ENCODE peak calls at places on chromosomes 12 and 14, in eight cellular contexts. A is GM23248, J is hepatocyte, O is PC-3, S is SK-N-SH, L is neural progenitor cell, Q is HCT116, F is MM.1S. P is an unnamed sample.

GRCh38 chr12:14099994-14100393 is 118.6 kb upstream of the GRIN2B start:
- DNase-seq in A (no peak), J (no peak), O (no peak), S (no peak), L (no peak), Q (no peak), F (peak; percentile 84), P (peak; percentile 11)

GRCh38 chr14:68793734-68794129 is 865 bp upstream of the ZFP36L1 start:
- DNase-seq in A (peak; percentile 82), J (no peak), O (no peak), S (no peak), L (no peak), Q (no peak), F (peak; percentile 10), P (peak; percentile 72)

GRCh38 chr12:96571101-96571862 is 81.9 kb downstream of the CFAP54 start:
- DNase-seq in A (no peak), J (no peak), O (peak; percentile 8), S (no peak), L (no peak), Q (no peak), F (peak; percentile 70), P (no peak)

GRCh38 chr12:108046633-108047032 is 82.5 kb upstream of the WSCD2 start:
- DNase-seq in A (peak; percentile 7), J (no peak), O (no peak), S (no peak), L (no peak), Q (no peak), F (no peak), P (no peak)

GRCh38 chr12:6826125-6826733 is 2.0 kb upstream of the P3H3 start:
- DNase-seq in A (no peak), J (no peak), O (no peak), S (no peak), L (no peak), Q (no peak), F (no peak), P (no peak)

GRCh38 chr12:76199808-76200207 is 115.3 kb upstream of the NAP1L1 start:
- DNase-seq in A (peak; percentile 30), J (peak; percentile 25), O (no peak), S (no peak), L (no peak), Q (no peak), F (no peak), P (no peak)

GRCh38 chr14:30796707-30797106 is 77.7 kb upstream of the COCH start:
- DNase-seq in A (no peak), J (no peak), O (no peak), S (no peak), L (no peak), Q (no peak), F (no peak), P (no peak)

GRCh38 chr12:119175115-119175514 is 3.6 kb upstream of the HSPB8 start:
- DNase-seq in A (no peak), J (no peak), O (no peak), S (no peak), L (no peak), Q (no peak), F (no peak), P (no peak)

GRCh38 chr14:31059152-31059924 is 33.2 kb upstream of the STRN3 start:
- DNase-seq in A (peak; percentile 85), J (peak; percentile 60), O (peak; percentile 33), S (no peak), L (peak; percentile 37), Q (no peak), F (no peak), P (no peak)

GRCh38 chr12:54060174-54060974 is 6.7 kb downstream of the HOXC4 start:
- DNase-seq in A (no peak), J (no peak), O (no peak), S (no peak), L (no peak), Q (no peak), F (no peak), P (no peak)

GRCh38 chr14:103108749-103109207 is 14.3 kb downstream of the EXOC3L4 start:
- DNase-seq in A (peak; percentile 37), J (no peak), O (no peak), S (no peak), L (no peak), Q (no peak), F (no peak), P (peak; percentile 33)

GRCh38 chr14:73759183-73759713 is 45.1 kb upstream of the PNMA1 start:
- DNase-seq in A (peak; percentile 82), J (peak; percentile 85), O (peak; percentile 56), S (peak; percentile 83), L (peak; percentile 68), Q (no peak), F (peak; percentile 41), P (peak; percentile 66)

GRCh38 chr12:109020750-109021380 is at the start of gene SVOP:
- DNase-seq in A (peak; percentile 78), J (peak; percentile 93), O (peak; percentile 79), S (peak; percentile 85), L (peak; percentile 97), Q (peak; percentile 29), F (peak; percentile 39), P (no peak)

GRCh38 chr12:108768591-108769500 is 37.5 kb upstream of the CORO1C start:
- DNase-seq in A (no peak), J (peak; percentile 75), O (no peak), S (peak; percentile 46), L (peak; percentile 69), Q (peak; percentile 63), F (peak; percentile 88), P (no peak)

GRCh38 chr12:29427964-29428363 is 47.0 kb upstream of the ERGIC2 start:
- DNase-seq in A (no peak), J (peak; percentile 10), O (peak; percentile 53), S (peak; percentile 12), L (peak; percentile 23), Q (peak; percentile 36), F (peak; percentile 47), P (peak; percentile 65)

GRCh38 chr12:112199136-112199535 is 73.8 kb downstream of the TRAFD1 start:
- DNase-seq in A (no peak), J (no peak), O (no peak), S (no peak), L (no peak), Q (no peak), F (no peak), P (no peak)

GRCh38 chr12:48422060-48422459 is 50.3 kb upstream of the ANP32D start:
- DNase-seq in A (no peak), J (no peak), O (no peak), S (no peak), L (no peak), Q (no peak), F (peak; percentile 11), P (no peak)

DNA sequence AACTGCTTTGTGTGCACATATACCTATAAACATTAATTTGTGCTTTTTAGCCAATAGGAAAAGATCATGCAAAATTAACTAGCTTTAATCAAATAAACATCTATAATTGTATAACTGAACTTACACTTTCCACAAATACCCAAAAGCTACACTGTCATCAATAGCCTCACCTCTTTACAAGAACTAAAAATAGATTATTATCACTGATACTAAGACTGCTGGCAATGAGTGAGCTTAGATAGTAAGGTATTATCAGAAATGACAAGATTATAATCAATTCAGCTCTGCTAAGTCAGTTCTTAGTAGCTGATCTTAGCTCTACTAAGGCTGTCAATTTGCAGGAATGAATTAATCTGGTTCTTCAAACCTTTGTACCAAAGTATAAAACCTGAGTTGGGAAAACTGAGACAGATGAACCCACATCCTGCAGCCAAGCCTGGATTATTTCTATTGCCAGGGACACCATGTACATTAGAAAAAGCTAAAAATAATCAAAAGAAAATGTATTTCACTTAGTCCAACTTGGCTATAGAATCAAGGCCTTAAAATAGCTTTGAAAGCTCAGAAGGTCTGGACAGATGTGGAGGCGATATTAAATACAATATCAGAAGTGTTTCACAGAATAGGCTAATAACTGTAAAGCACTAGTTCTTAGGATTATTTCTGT is 5.2 kb downstream of the FKBP3 start:
- DNase-seq in A (no peak), J (no peak), O (no peak), S (no peak), L (no peak), Q (no peak), F (no peak), P (no peak)
- TF ChIP-seq EZH2phosphoT487 in A (no peak), J (no peak), O (no peak), S (no peak), L (no peak), Q (no peak), F (no peak), P (no peak)

GRCh38 chr14:102095871-102096568 is 9.2 kb upstream of the HSP90AA1 start:
- DNase-seq in A (no peak), J (no peak), O (no peak), S (peak; percentile 46), L (peak; percentile 31), Q (no peak), F (no peak), P (no peak)
- H3K4me3 ChIP-seq in A (no peak overlapping the region), J (no peak overlapping the region), O (no peak overlapping the region), S (no peak overlapping the region), L (no peak overlapping the region), Q (no peak overlapping the region), F (no peak overlapping the region), P (no peak overlapping the region)

DNA sequence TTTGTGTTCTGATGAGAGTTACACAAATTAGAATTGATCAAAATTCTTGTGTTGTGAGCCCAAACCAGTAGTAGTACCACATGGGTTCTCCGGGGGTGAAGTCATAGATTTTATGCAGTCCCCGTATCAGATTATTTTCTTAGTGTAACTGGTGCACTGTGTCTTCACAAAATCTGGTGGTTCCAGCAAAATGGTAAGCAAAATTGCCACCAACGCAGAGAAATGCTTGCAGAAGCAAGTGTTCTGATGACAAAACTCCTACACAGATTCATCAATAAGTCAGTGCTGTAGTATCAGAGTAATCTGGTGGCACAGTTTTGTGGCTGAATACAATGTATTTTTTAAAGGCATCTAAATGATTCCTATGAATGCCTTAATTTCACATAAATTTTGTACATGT is 1.3 kb upstream of the CACNA2D4 start:
- DNase-seq in A (no peak), J (no peak), O (no peak), S (peak; percentile 8), L (no peak), Q (no peak), F (no peak), P (no peak)
- H3K9me3 ChIP-seq in A (no peaks in the 10 kb centered on the region), J (no peaks in the 10 kb centered on the region), O (no peaks in the 10 kb centered on the region), S (no peaks in the 10 kb centered on the region), L (no peaks in the 10 kb centered on the region), Q (no peaks in the 10 kb centered on the region), F (no peaks in the 10 kb centered on the region), P (no peaks in the 10 kb centered on the region)

GRCh38 chr12:92987362-92987761 is 58.3 kb upstream of the EEA1 start:
- DNase-seq in A (peak; percentile 89), J (peak; percentile 85), O (peak; percentile 87), S (peak; percentile 48), L (peak; percentile 74), Q (peak; percentile 42), F (peak; percentile 83), P (peak; percentile 79)
- TF ChIP-seq EZH2phosphoT487 in A (no peak), J (no peak), O (no peak), S (no peak), L (no peak), Q (no peak), F (no peak), P (no peak)

DNA sequence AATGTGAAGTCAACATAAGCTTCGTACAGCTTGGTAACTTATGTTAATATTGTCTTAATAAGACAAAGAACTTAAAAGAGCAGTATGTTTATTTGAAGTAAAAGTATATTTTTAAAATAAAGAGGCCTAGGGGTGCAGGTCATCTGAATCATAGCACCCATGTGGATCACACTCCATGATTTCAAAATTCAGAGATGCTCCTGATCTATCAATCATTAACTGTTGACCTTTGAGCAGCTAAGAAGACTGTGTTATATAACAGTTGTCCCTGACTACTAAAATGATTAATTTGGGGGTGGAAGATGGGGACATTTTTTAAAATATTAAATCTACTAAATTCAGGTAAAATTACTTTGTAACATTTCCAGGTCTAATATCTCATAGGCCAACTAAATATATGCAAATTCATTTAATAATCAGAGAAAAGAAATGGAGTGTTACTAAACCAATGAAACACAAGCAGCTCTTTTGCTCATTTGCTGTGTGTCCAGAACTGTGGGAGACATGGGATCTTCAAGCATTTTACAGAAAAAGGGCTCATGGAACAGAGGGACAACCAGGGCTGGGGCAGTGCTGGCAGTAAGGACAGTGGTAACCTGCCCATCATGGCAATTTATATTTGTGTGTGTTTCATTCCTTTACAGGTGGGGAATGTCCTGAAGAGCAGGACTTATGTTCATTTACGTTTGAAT is 120.7 kb upstream of the PCED1B start:
- DNase-seq in A (no peak), J (no peak), O (no peak), S (no peak), L (no peak), Q (no peak), F (no peak), P (no peak)
- H3K4me3 ChIP-seq in A (no peak overlapping the region), J (no peak overlapping the region), O (peak overlapping the region; percentile 11), S (no peak overlapping the region), L (no peak overlapping the region), Q (no peak overlapping the region), F (no peak overlapping the region), P (no peak overlapping the region)